ENCODE peak calls at places on chromosomes 7 and 10, in eight cellular contexts. Q, A, M, T, R, E, X and U are unnamed samples.

GRCh38 chr10:126504051-126504760 is 115.9 kb upstream of the ADAM12 start:
- DNase-seq in R (peak), Q (peak), T (peak), E (peak), A (peak), M (no peak), X (no peak), U (no peak)

GRCh38 chr10:86830043-86830591 is 73.7 kb downstream of the BMPR1A start:
- DNase-seq in X (no peak), E (no peak), M (no peak), R (no peak), T (no peak), A (no peak), Q (no peak), U (no peak)

GRCh38 chr10:66467042-66467441 is 458.8 kb upstream of the LRRTM3 start:
- DNase-seq in Q (no peak), E (peak), T (no peak), R (no peak), M (no peak), X (no peak), A (no peak), U (no peak)

GRCh38 chr10:89207181-89207800 is at the start of gene CH25H:
- DNase-seq in R (peak), A (peak), T (peak), Q (peak), M (peak), X (peak), E (peak), U (peak)

GRCh38 chr10:59000162-59000825 is 176.1 kb upstream of the PHYHIPL start:
- DNase-seq in Q (no peak), A (no peak), X (no peak), E (no peak), R (no peak), T (no peak), M (no peak), U (no peak)

GRCh38 chr7:119482209-119482608 is 790.8 kb upstream of the KCND2 start:
- DNase-seq in M (no peak), A (peak), T (no peak), Q (peak), X (no peak), R (peak), E (peak), U (no peak)

GRCh38 chr10:124625831-124626238 is 118.3 kb downstream of the FAM53B start:
- DNase-seq in Q (no peak), X (no peak), A (no peak), R (peak), M (no peak), T (no peak), E (no peak), U (no peak)

GRCh38 chr7:6402041-6402440 is 45.7 kb downstream of the DAGLB start:
- DNase-seq in M (no peak), R (no peak), Q (no peak), E (no peak), A (no peak), X (no peak), T (no peak), U (no peak)

GRCh38 chr10:102935939-102936605 is 18.0 kb downstream of the CNNM2 start:
- DNase-seq in A (no peak), Q (no peak), E (no peak), T (no peak), R (no peak), M (no peak), X (no peak), U (no peak)

GRCh38 chr10:132096223-132096622 is 30.5 kb downstream of the JAKMIP3 start:
- DNase-seq in R (peak), X (no peak), M (no peak), E (peak), Q (peak), A (no peak), T (peak), U (no peak)

GRCh38 chr10:72069751-72070501 is 18.4 kb downstream of the SPOCK2 start:
- DNase-seq in T (no peak), R (no peak), M (no peak), X (no peak), Q (no peak), A (no peak), E (no peak), U (no peak)
- TF ChIP-seq CTCF in T (peak), R (peak), M (no peak), X (no peak), Q (no peak), A (peak), E (no peak), U (no peak)

DNA sequence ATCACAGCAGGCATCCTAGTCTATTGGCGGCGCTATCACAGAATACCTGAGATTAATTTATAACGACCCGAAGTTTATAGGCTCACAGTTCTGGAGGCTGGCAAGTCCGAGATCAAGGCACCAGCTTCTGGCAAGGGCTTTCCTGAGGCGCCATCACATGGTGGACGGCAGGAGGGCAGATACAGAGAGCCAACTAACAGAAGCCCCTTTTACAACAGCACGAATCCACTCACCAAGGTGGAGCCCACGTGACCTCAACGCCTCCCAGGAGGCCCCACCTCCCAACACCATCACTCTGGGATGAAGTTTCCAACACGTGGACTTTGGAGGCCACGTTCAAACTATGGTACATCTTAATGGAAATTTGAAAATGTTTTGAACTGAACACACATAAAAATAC is 255.3 kb downstream of the ELFN1 start:
- DNase-seq in T (no peak), Q (no peak), E (no peak), R (no peak), M (no peak), A (no peak), X (no peak), U (no peak)
- TF ChIP-seq CTCF in T (peak), Q (peak), E (no peak), R (peak), M (no peak), A (no peak), X (no peak), U (no peak)

GRCh38 chr7:154583454-154583853 is 419.5 kb downstream of the PAXIP1 start:
- DNase-seq in E (no peak), X (no peak), R (no peak), M (no peak), T (no peak), Q (no peak), A (no peak), U (no peak)

GRCh38 chr7:154581251-154581890 is 421.6 kb downstream of the PAXIP1 start:
- DNase-seq in T (no peak), M (no peak), A (no peak), R (no peak), E (no peak), X (no peak), Q (no peak), U (no peak)

GRCh38 chr7:154579711-154580110 is 423.2 kb downstream of the PAXIP1 start:
- DNase-seq in Q (no peak), E (no peak), A (no peak), R (no peak), X (no peak), M (no peak), T (no peak), U (no peak)

GRCh38 chr7:154587812-154588211 is 415.1 kb downstream of the PAXIP1 start:
- DNase-seq in A (no peak), R (no peak), X (no peak), T (no peak), E (no peak), Q (no peak), M (no peak), U (no peak)

DNA sequence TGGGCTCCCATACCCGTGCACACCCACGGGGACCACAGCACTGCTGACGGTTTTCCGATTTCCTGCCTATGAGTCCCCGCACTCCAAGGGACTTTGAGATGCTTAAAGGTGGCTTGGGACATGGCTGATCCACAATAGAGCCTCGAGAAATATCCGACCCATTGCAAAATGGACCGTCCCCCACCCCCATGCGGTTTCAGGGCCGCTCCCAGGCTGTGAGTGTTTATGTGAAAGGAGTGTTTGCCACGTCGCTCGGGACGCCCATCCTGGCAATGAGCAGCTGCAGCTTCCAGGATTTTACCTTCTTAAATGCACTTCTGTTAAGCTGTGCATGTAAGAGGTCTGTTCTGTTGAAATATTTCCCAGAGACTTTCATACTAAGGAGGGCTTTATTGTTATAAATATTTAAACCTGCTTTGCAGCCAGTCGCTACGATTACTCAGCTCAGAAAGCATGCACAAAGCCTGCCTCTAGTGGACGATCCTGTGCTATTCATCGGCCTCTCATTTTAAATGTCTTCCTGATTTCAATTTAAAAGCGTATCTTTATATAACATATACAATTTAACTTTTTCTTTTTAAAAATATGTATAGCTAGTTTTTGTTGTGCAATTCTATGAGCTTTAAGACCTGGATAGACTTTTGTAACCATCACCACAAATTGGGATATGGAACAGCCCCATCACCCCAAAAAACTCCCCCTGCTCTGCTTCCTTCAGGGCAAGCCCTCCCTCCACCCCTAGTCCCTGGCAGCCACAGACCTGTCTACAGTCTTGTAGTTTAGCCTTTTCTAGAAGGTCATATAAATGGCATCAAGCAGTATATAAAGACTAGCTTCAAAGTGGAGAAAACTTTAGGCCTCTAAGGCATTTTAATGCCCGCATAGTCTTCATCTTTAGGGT is 418.3 kb downstream of the PAXIP1 start:
- DNase-seq in E (no peak), Q (no peak), X (no peak), M (no peak), R (no peak), T (no peak), A (no peak), U (no peak)
- TF ChIP-seq CTCF in E (no peak), Q (no peak), X (no peak), M (no peak), R (no peak), T (no peak), A (peak), U (no peak)

GRCh38 chr10:9608592-9608991 is 1409.1 kb upstream of the CELF2 start:
- DNase-seq in T (peak), R (peak), M (no peak), X (no peak), E (peak), Q (peak), A (no peak), U (no peak)
- TF ChIP-seq CTCF in T (peak), R (peak), M (peak), X (peak), E (peak), Q (peak), A (peak), U (no peak)

GRCh38 chr10:46019541-46020343 is 10.7 kb downstream of the NCOA4 start:
- DNase-seq in T (no peak), A (no peak), Q (no peak), X (no peak), E (no peak), R (peak), M (no peak), U (no peak)
- TF ChIP-seq CTCF in T (no peak), A (no peak), Q (no peak), X (no peak), E (no peak), R (peak), M (no peak), U (no peak)

DNA sequence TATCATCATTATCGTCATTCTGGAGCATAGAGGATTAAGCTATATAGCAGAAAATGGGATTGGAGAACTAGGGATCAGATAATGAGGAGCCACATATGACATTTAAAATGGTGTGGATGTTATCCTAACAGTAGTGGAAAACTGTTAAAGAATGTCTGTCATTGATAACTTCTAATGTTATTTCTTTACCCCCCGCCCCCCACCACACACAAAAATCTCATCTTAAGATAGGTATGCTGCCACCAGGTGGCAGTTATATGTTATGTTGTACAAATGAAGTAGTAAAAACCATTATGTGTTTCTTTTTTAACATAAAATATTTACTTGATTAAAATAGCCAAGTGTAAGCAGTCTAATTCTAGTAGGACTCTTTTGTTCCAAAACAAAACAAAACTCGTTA is 13.0 kb downstream of the AKAP9 start:
- DNase-seq in X (no peak), R (peak), Q (peak), E (peak), A (no peak), T (peak), M (no peak), U (no peak)
- TF ChIP-seq CTCF in X (no peak), R (peak), Q (peak), E (no peak), A (peak), T (peak), M (no peak), U (no peak)

GRCh38 chr10:93541402-93542357 is 24.8 kb upstream of the FFAR4 start:
- DNase-seq in T (peak), E (peak), R (peak), M (no peak), A (peak), Q (peak), X (peak), U (no peak)
- TF ChIP-seq CTCF in T (peak), E (peak), R (peak), M (peak), A (peak), Q (peak), X (peak), U (peak)

GRCh38 chr7:79272938-79273337 is 180.5 kb downstream of the MAGI2 start:
- DNase-seq in E (peak), X (no peak), Q (peak), R (peak), M (no peak), T (no peak), A (no peak), U (no peak)

GRCh38 chr7:79268730-79269129 is 184.7 kb downstream of the MAGI2 start:
- DNase-seq in Q (no peak), M (no peak), R (no peak), T (no peak), A (no peak), E (no peak), X (no peak), U (no peak)

GRCh38 chr7:79272066-79272669 is 181.3 kb downstream of the MAGI2 start:
- DNase-seq in X (no peak), Q (peak), M (no peak), E (peak), T (peak), A (no peak), R (peak), U (no peak)
- TF ChIP-seq CTCF in X (peak), Q (peak), M (peak), E (peak), T (peak), A (peak), R (peak), U (no peak)